ENCODE peak calls at places on chromosomes 2 and 18, in seven cellular contexts. A is HEK293T, E is AG08396, P is hypothalamus, G is stomach, Q is LHCN-M2, V is GM23248. U is an unnamed sample.

GRCh38 chr2:202005272-202005887 is 28.3 kb upstream of the FZD7 start:
- DNase-seq in A (no peak), E (no peak), P (no peak), G (no peak), Q (no peak), V (no peak), U (no peak)

GRCh38 chr2:19496646-19497045 is 138.2 kb upstream of the OSR1 start:
- DNase-seq in A (no peak), E (no peak), P (no peak), G (no peak), Q (no peak), V (no peak), U (no peak)

GRCh38 chr2:143934170-143934912 is 585.6 kb downstream of the ZEB2 start:
- DNase-seq in A (no peak), E (no peak), P (no peak), G (no peak), Q (no peak), V (no peak), U (no peak)

GRCh38 chr2:158115202-158115783 is 13.6 kb downstream of the UPP2 start:
- DNase-seq in A (no peak), E (no peak), P (no peak), G (no peak), Q (no peak), V (no peak), U (no peak)

GRCh38 chr2:168130302-168130701 is 117.1 kb downstream of the STK39 start:
- DNase-seq in A (no peak), E (no peak), P (no peak), G (no peak), Q (no peak), V (no peak), U (no peak)

GRCh38 chr2:109382946-109383345 is 230.8 kb downstream of the SEPTIN10 start:
- DNase-seq in A (no peak), E (peak), P (no peak), G (peak), Q (peak), V (peak), U (no peak)

GRCh38 chr2:71458413-71459083 is 5.2 kb downstream of the DYSF start:
- DNase-seq in A (no peak), E (peak), P (no peak), G (no peak), Q (peak), V (peak), U (peak)

GRCh38 chr2:30110773-30111172 is 36.0 kb upstream of the YPEL5 start:
- DNase-seq in A (no peak), E (no peak), P (no peak), G (no peak), Q (peak), V (peak), U (no peak)

GRCh38 chr2:43131051-43131889 is 95.1 kb downstream of the ZFP36L2 start:
- DNase-seq in A (peak), E (peak), P (no peak), G (peak), Q (peak), V (peak), U (peak)

GRCh38 chr2:168742258-168742932 is 60.0 kb upstream of the NOSTRIN start:
- DNase-seq in A (no peak), E (no peak), P (no peak), G (no peak), Q (no peak), V (no peak), U (no peak)

GRCh38 chr2:20999906-21000645 is 43.8 kb downstream of the APOB start:
- DNase-seq in A (no peak), E (no peak), P (no peak), G (no peak), Q (no peak), V (peak), U (no peak)

GRCh38 chr18:21602302-21602592 is 1.7 kb upstream of the ESCO1 start:
- DNase-seq in A (no peak), E (no peak), P (no peak), G (no peak), Q (no peak), V (no peak), U (no peak)

GRCh38 chr2:204051476-204051875 is 114.9 kb downstream of the ICOS start:
- DNase-seq in A (peak), E (no peak), P (no peak), G (no peak), Q (no peak), V (no peak), U (no peak)

GRCh38 chr18:10579079-10579867 is 53.4 kb downstream of the NAPG start:
- DNase-seq in A (no peak), E (peak), P (no peak), G (no peak), Q (peak), V (peak), U (no peak)

GRCh38 chr2:152716805-152717241 is 438 bp downstream of the PRPF40A start:
- DNase-seq in A (peak), E (peak), P (no peak), G (no peak), Q (peak), V (peak), U (peak)

GRCh38 chr2:4507706-4508105 is 804.3 kb downstream of the DCDC2C start:
- DNase-seq in A (no peak), E (no peak), P (no peak), G (no peak), Q (no peak), V (no peak), U (no peak)

GRCh38 chr2:205848601-205849000 is 166.3 kb downstream of the NRP2 start:
- DNase-seq in A (no peak), E (peak), P (no peak), G (no peak), Q (peak), V (peak), U (no peak)

GRCh38 chr2:33064349-33064801 is 117.6 kb downstream of the LTBP1 start:
- DNase-seq in A (no peak), E (no peak), P (no peak), G (no peak), Q (no peak), V (no peak), U (peak)

GRCh38 chr2:46845542-46846453 is 69.8 kb downstream of the MCFD2 start:
- DNase-seq in A (no peak), E (no peak), P (no peak), G (no peak), Q (no peak), V (peak), U (no peak)

GRCh38 chr2:83022631-83023210 is 1436.4 kb downstream of the SUCLG1 start:
- DNase-seq in A (no peak), E (no peak), P (no peak), G (no peak), Q (peak), V (no peak), U (no peak)

GRCh38 chr2:120060088-120060623 is 47.3 kb downstream of the EPB41L5 start:
- DNase-seq in A (no peak), E (no peak), P (no peak), G (no peak), Q (no peak), V (no peak), U (no peak)

GRCh38 chr2:235201796-235202195 is 250.0 kb downstream of the SH3BP4 start:
- DNase-seq in A (no peak), E (no peak), P (no peak), G (no peak), Q (no peak), V (no peak), U (no peak)

GRCh38 chr2:100256416-100256815 is 65.9 kb downstream of the LONRF2 start:
- DNase-seq in A (no peak), E (no peak), P (no peak), G (no peak), Q (no peak), V (peak), U (no peak)

GRCh38 chr2:205017912-205018311 is 472.6 kb downstream of the PARD3B start:
- DNase-seq in A (no peak), E (no peak), P (no peak), G (no peak), Q (no peak), V (no peak), U (no peak)

GRCh38 chr2:70118798-70119454 is 31.6 kb downstream of the PCBP1 start:
- DNase-seq in A (no peak), E (no peak), P (no peak), G (no peak), Q (no peak), V (no peak), U (no peak)

GRCh38 chr2:95303191-95303914 is 6.2 kb downstream of the KCNIP3 start:
- DNase-seq in A (no peak), E (no peak), P (no peak), G (no peak), Q (peak), V (no peak), U (no peak)

GRCh38 chr2:98012561-98012979 is 16.8 kb upstream of the TMEM131 start:
- DNase-seq in A (no peak), E (no peak), P (no peak), G (no peak), Q (no peak), V (no peak), U (no peak)

GRCh38 chr2:46657042-46657504 is 177.7 kb downstream of the TMEM247 start:
- DNase-seq in A (peak), E (no peak), P (no peak), G (no peak), Q (peak), V (peak), U (peak)

GRCh38 chr2:230723363-230723762 is 10.7 kb downstream of the CAB39 start:
- DNase-seq in A (no peak), E (no peak), P (no peak), G (no peak), Q (no peak), V (peak), U (no peak)

GRCh38 chr18:79796531-79797390 is 977 bp upstream of the KCNG2 start:
- DNase-seq in A (no peak), E (no peak), P (no peak), G (no peak), Q (peak), V (peak), U (no peak)

GRCh38 chr18:11251891-11252270 is 102.5 kb upstream of the PIEZO2 start:
- DNase-seq in A (no peak), E (no peak), P (no peak), G (no peak), Q (peak), V (peak), U (no peak)

GRCh38 chr2:230678451-230678850 is 34.2 kb upstream of the CAB39 start:
- DNase-seq in A (no peak), E (no peak), P (no peak), G (no peak), Q (no peak), V (no peak), U (no peak)

GRCh38 chr2:32369222-32369621 is 12.4 kb downstream of the BIRC6 start:
- DNase-seq in A (no peak), E (no peak), P (no peak), G (no peak), Q (no peak), V (no peak), U (no peak)

GRCh38 chr2:44951714-44952113 is 10.2 kb downstream of the SIX3 start:
- DNase-seq in A (no peak), E (no peak), P (no peak), G (no peak), Q (no peak), V (peak), U (no peak)

GRCh38 chr18:59022167-59022945 is 117.3 kb upstream of the SEC11C start:
- DNase-seq in A (no peak), E (no peak), P (no peak), G (no peak), Q (no peak), V (peak), U (no peak)

GRCh38 chr18:26233208-26233607 is 7.0 kb downstream of the TAF4B start:
- DNase-seq in A (no peak), E (no peak), P (no peak), G (no peak), Q (no peak), V (no peak), U (peak)

GRCh38 chr2:158773121-158773520 is 22.0 kb upstream of the DAPL1 start:
- DNase-seq in A (no peak), E (peak), P (no peak), G (no peak), Q (peak), V (peak), U (no peak)

GRCh38 chr2:235594964-235595363 is 101.1 kb downstream of the AGAP1 start:
- DNase-seq in A (no peak), E (no peak), P (no peak), G (no peak), Q (no peak), V (no peak), U (no peak)

GRCh38 chr18:7980136-7980535 is 413.0 kb downstream of the PTPRM start:
- DNase-seq in A (no peak), E (no peak), P (no peak), G (no peak), Q (no peak), V (no peak), U (peak)

GRCh38 chr2:216735086-216735485 is 39.7 kb upstream of the IGFBP5 start:
- DNase-seq in A (no peak), E (no peak), P (no peak), G (no peak), Q (peak), V (peak), U (no peak)